ENCODE peak calls at places on chromosomes 7 and 10, in six cellular contexts. U is OCI-LY7, S is astrocyte of the spinal cord, Q is WERI-Rb-1, Z is lower leg skin, T is lower lobe of right lung. Y is an unnamed sample.

GRCh38 chr10:101749033-101749432 is 26.9 kb downstream of the FGF8 start:
- DNase-seq in U (no peak), S (no peak), Q (peak), Z (no peak), T (no peak), Y (no peak)

GRCh38 chr7:19663816-19664531 is 44.9 kb downstream of the POLR1F start:
- DNase-seq in U (peak), S (no peak), Q (no peak), Z (no peak), T (no peak), Y (no peak)

GRCh38 chr7:74480861-74481417 is 27.2 kb downstream of the GTF2IRD1 start:
- DNase-seq in U (no peak), S (peak), Q (peak), Z (peak), T (peak), Y (peak)

GRCh38 chr7:107643407-107643806 is 17.2 kb upstream of the SLC26A4 start:
- DNase-seq in U (no peak), S (peak), Q (no peak), Z (no peak), T (no peak), Y (no peak)

GRCh38 chr10:17200885-17201164 is 647 bp downstream of the TRDMT1 start:
- DNase-seq in U (peak), S (peak), Q (peak), Z (no peak), T (no peak), Y (peak)

GRCh38 chr10:4514445-4515108 is 311.4 kb upstream of the AKR1E2 start:
- DNase-seq in U (peak), S (no peak), Q (no peak), Z (peak), T (peak), Y (no peak)

GRCh38 chr7:149688836-149689590 is 84.4 kb downstream of the ZNF467 start:
- DNase-seq in U (no peak), S (no peak), Q (no peak), Z (no peak), T (no peak), Y (no peak)

GRCh38 chr7:149125189-149125863 is 798 bp downstream of the ZNF425 start:
- DNase-seq in U (peak), S (peak), Q (no peak), Z (no peak), T (no peak), Y (no peak)

GRCh38 chr7:23418046-23418445 is 52.2 kb downstream of the IGF2BP3 start:
- DNase-seq in U (no peak), S (peak), Q (no peak), Z (no peak), T (no peak), Y (no peak)

GRCh38 chr10:127368101-127368500 is 171.7 kb upstream of the INSYN2A start:
- DNase-seq in U (no peak), S (no peak), Q (no peak), Z (no peak), T (no peak), Y (no peak)

GRCh38 chr10:126060232-126060935 is 164.0 kb downstream of the FANK1 start:
- DNase-seq in U (no peak), S (peak), Q (no peak), Z (no peak), T (no peak), Y (no peak)

GRCh38 chr10:108393111-108393510 is 1228.6 kb upstream of the SORCS1 start:
- DNase-seq in U (no peak), S (peak), Q (no peak), Z (no peak), T (no peak), Y (no peak)

GRCh38 chr10:86825366-86825765 is 68.9 kb downstream of the BMPR1A start:
- DNase-seq in U (no peak), S (no peak), Q (no peak), Z (no peak), T (no peak), Y (no peak)

GRCh38 chr7:82049442-82049841 is 279.6 kb upstream of the HGF start:
- DNase-seq in U (no peak), S (no peak), Q (no peak), Z (no peak), T (no peak), Y (peak)

GRCh38 chr7:129952653-129953560 is at the start of gene UBE2H:
- DNase-seq in U (peak), S (peak), Q (peak), Z (peak), T (peak), Y (peak)

GRCh38 chr7:76232698-76233097 is 31.0 kb downstream of the SRRM3 start:
- DNase-seq in U (no peak), S (no peak), Q (peak), Z (no peak), T (no peak), Y (no peak)

GRCh38 chr10:33676606-33677005 is 342.1 kb upstream of the NRP1 start:
- DNase-seq in U (no peak), S (no peak), Q (no peak), Z (no peak), T (no peak), Y (no peak)

GRCh38 chr10:48792687-48793096 is 108.0 kb downstream of the WDFY4 start:
- DNase-seq in U (no peak), S (peak), Q (no peak), Z (peak), T (no peak), Y (no peak)

GRCh38 chr10:133258818-133259602 is 17.7 kb downstream of the ADAM8 start:
- DNase-seq in U (no peak), S (peak), Q (no peak), Z (peak), T (peak), Y (no peak)

GRCh38 chr7:125059861-125060456 is 130.3 kb upstream of the POT1 start:
- DNase-seq in U (peak), S (peak), Q (no peak), Z (no peak), T (no peak), Y (no peak)

GRCh38 chr7:130149575-130150139 is 55.5 kb downstream of the TMEM209 start:
- DNase-seq in U (peak), S (no peak), Q (no peak), Z (peak), T (no peak), Y (no peak)

GRCh38 chr7:94129443-94130140 is 125.4 kb upstream of the BET1 start:
- DNase-seq in U (no peak), S (peak), Q (no peak), Z (no peak), T (no peak), Y (no peak)

GRCh38 chr7:105831824-105832535 is 44.4 kb downstream of the ATXN7L1 start:
- DNase-seq in U (no peak), S (no peak), Q (no peak), Z (no peak), T (no peak), Y (no peak)

GRCh38 chr7:141290951-141291350 is 217.1 kb downstream of the TMEM178B start:
- DNase-seq in U (no peak), S (no peak), Q (no peak), Z (no peak), T (no peak), Y (no peak)

GRCh38 chr10:129918401-129918800 is 45.7 kb downstream of the EBF3 start:
- DNase-seq in U (no peak), S (no peak), Q (no peak), Z (no peak), T (no peak), Y (no peak)

GRCh38 chr10:51770719-51771118 is 71.3 kb upstream of the CSTF2T start:
- DNase-seq in U (no peak), S (no peak), Q (no peak), Z (no peak), T (no peak), Y (no peak)

GRCh38 chr7:6655636-6656385 is 18.7 kb downstream of the ZNF316 start:
- DNase-seq in U (no peak), S (no peak), Q (peak), Z (peak), T (no peak), Y (no peak)

GRCh38 chr7:140674899-140675701 is 2.4 kb downstream of the ADCK2 start:
- DNase-seq in U (peak), S (peak), Q (peak), Z (peak), T (no peak), Y (peak)

GRCh38 chr7:27799212-27799611 is 59.2 kb downstream of the TAX1BP1 start:
- DNase-seq in U (no peak), S (no peak), Q (no peak), Z (no peak), T (no peak), Y (no peak)
- H3K4me3 ChIP-seq in U (no peak), S (no peak), Q (no peak), Z (no peak), T (no peak), Y (no peak)

DNA sequence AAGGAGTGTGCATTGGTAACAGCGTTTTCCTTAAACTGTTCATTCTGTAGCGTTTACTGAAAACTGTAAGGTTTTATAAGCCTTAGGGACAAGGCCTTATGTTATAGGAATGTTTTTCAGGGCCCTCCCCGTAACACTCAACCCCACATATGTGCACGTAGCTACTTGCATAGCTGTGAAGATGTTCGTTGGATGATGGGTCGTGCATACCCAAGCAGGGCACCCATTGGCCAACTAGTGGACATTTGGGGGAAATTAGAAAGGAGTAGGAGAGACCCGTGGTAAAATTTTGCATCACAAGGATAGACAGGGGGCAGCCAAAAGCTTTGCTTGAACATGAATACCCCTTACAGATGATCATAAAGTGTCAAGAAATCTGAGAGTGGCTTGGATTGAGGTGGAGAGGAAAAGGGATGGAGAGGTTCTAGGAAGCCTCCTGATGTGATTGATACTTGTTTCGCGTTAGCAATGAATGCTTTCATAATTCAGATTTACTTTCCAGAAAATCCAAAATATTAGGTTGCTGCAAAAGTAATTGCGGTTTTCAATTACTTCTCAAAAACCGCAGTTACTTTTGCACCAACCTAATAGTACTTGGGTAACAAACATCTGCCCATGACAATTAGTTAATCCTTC is 878 bp downstream of the SEC61A2 start:
- DNase-seq in U (peak), S (peak), Q (peak), Z (no peak), T (no peak), Y (peak)
- TF ChIP-seq CTCF in U (peak), S (peak), Q (peak), Z (no peak), T (peak), Y (peak)

DNA sequence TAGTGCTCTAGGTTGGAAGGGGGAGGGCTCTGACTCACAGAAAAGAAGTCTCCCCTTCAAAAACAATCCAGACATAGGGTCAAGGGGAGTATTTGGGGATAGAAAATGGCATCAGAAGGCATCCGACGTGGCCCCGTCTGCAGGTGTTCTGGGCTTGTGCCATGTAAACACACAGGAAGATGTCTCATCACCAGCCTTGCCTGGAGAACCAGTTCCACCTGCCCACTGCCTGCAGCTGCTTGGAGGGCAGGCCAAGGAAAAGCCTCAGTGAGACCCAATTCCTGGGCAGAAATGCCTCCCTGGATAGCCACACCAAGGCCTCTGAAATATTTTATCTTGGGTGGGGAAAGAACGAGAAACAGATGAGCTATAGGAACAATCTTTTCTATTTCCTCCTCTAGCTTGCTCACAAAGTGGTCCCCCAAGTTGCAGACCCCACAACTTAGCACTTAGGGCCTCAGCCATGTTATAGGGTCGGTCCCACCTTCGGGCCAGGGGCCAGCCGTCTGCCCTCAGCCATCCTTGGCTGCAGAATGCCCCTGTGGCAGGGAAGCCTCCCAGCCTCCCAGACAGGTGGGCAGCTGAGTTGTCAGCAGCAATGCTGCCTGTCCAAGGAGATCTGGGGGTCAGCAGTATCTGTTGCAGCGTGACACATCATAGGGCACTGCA is 54.3 kb upstream of the ECHDC3 start:
- DNase-seq in U (peak), S (no peak), Q (no peak), Z (no peak), T (no peak), Y (no peak)
- H3K4me3 ChIP-seq in U (peak), S (no peak), Q (no peak), Z (no peak), T (no peak), Y (no peak)

GRCh38 chr7:1914321-1914720 is 244.2 kb downstream of the ELFN1 start:
- DNase-seq in U (no peak), S (no peak), Q (no peak), Z (no peak), T (peak), Y (no peak)

GRCh38 chr7:1911571-1911970 is 241.5 kb downstream of the ELFN1 start:
- DNase-seq in U (no peak), S (no peak), Q (no peak), Z (no peak), T (no peak), Y (no peak)

GRCh38 chr7:1910827-1911226 is 240.8 kb downstream of the ELFN1 start:
- DNase-seq in U (no peak), S (no peak), Q (no peak), Z (no peak), T (no peak), Y (no peak)

GRCh38 chr7:1913290-1914282 is 243.5 kb downstream of the ELFN1 start:
- DNase-seq in U (no peak), S (no peak), Q (peak), Z (no peak), T (peak), Y (no peak)

DNA sequence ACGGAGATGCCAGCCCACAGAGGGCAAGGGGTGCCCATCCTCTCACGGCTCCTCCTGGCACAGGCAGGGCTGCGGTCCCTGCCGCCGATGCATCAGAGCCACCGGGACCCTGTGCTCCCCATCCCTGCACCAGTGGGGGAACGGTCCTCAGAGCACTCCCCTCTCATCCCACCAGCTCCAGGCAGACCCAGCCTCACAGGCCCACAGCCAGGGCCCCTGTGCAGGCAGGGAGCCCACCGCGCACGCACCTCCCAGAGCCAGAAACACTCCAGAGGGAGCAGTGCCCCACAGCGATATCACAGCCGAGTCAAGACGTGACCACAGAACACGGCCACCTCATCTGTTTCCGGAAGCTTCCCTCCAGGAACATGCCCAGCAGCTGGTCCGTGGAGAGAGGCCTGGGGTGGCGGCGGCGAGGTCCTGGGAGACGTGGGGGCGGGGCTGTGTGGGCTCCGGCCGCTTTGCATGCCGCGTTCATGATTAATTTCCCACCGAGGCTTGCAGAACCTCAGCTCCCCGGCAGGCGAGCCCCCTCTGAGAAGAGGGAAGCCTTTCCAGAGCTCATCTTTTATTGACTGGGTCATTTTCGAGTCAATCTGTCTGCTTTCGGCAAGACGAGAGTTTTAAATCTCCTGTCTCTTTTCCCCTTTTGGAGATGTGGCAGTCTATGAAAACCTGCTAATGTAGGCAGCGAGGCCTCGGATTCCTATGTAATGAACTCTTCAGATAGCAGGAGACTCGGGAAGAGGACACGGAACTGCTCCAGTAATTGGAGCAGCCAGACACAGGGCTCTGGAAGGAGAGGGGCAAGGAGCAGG is 242.6 kb downstream of the ELFN1 start:
- DNase-seq in U (no peak), S (peak), Q (no peak), Z (no peak), T (no peak), Y (peak)
- TF ChIP-seq CTCF in U (no peak), S (peak), Q (no peak), Z (no peak), T (no peak), Y (peak)

GRCh38 chr10:74900297-74900696 is 73.9 kb downstream of the KAT6B start:
- DNase-seq in U (peak), S (no peak), Q (no peak), Z (no peak), T (no peak), Y (no peak)

GRCh38 chr10:74906631-74907030 is 80.2 kb downstream of the KAT6B start:
- DNase-seq in U (no peak), S (no peak), Q (no peak), Z (no peak), T (no peak), Y (no peak)

GRCh38 chr10:74901867-74902439 is 75.6 kb downstream of the KAT6B start:
- DNase-seq in U (no peak), S (no peak), Q (no peak), Z (no peak), T (no peak), Y (no peak)

GRCh38 chr10:74901240-74901827 is 74.9 kb downstream of the KAT6B start:
- DNase-seq in U (no peak), S (no peak), Q (no peak), Z (no peak), T (no peak), Y (no peak)

GRCh38 chr10:74903491-74903890 is 77.1 kb downstream of the KAT6B start:
- DNase-seq in U (no peak), S (no peak), Q (no peak), Z (no peak), T (no peak), Y (no peak)
- H3K4me3 ChIP-seq in U (no peak), S (no peak), Q (no peak), Z (no peak), T (no peak), Y (no peak)

Y was measured in BE2C.